ENCODE peak calls at places on chromosomes 6 and 20, in five cellular contexts. G is choroid plexus epithelial cell, V is foreskin melanocyte, S is AG20443, J is glutamatergic neuron. B is an unnamed sample.

GRCh38 chr6:106746660-106747059 is 117.3 kb downstream of the QRSL1 start:
- DNase-seq in G (peak), V (peak), S (peak), J (no peak), B (no peak)

GRCh38 chr6:168206186-168206585 is 113.4 kb downstream of the DACT2 start:
- DNase-seq in G (no peak), V (no peak), S (peak), J (no peak), B (no peak)

GRCh38 chr6:37242429-37243052 is 15.0 kb upstream of the TBC1D22B start:
- DNase-seq in G (peak), V (peak), S (peak), J (no peak), B (no peak)

GRCh38 chr6:20221448-20221847 is 9.2 kb upstream of the MBOAT1 start:
- DNase-seq in G (no peak), V (no peak), S (no peak), J (no peak), B (no peak)

GRCh38 chr20:52076164-52076563 is 115.4 kb downstream of the ZFP64 start:
- DNase-seq in G (peak), V (peak), S (no peak), J (no peak), B (peak)

GRCh38 chr20:41524980-41525613 is 93.1 kb downstream of the CHD6 start:
- DNase-seq in G (peak), V (no peak), S (peak), J (no peak), B (no peak)

GRCh38 chr6:124812067-124812466 is 150.2 kb upstream of the RNF217 start:
- DNase-seq in G (no peak), V (no peak), S (no peak), J (no peak), B (no peak)

GRCh38 chr20:43914697-43915208 is at the start of gene TOX2:
- DNase-seq in G (peak), V (no peak), S (peak), J (peak), B (no peak)

GRCh38 chr6:136103763-136104311 is 146.3 kb downstream of the MTFR2 start:
- DNase-seq in G (peak), V (no peak), S (peak), J (peak), B (no peak)

GRCh38 chr6:38846844-38847243 is 131.7 kb downstream of the DNAH8 start:
- DNase-seq in G (peak), V (no peak), S (no peak), J (no peak), B (no peak)

GRCh38 chr20:731891-732560 is 36.3 kb downstream of the SLC52A3 start:
- DNase-seq in G (no peak), V (no peak), S (no peak), J (no peak), B (no peak)

GRCh38 chr6:121694389-121695185 is 259.1 kb downstream of the GJA1 start:
- DNase-seq in G (peak), V (peak), S (peak), J (no peak), B (no peak)

B was measured in NCI-H1694.